ENCODE peak calls at places on chromosome 12, in eight cellular contexts. D, V, H, J, N, P, K and L are unnamed samples.

GRCh38 chr12:13103391-13104033 is at the start of gene GSG1:
- DNase-seq in P (no peak), J (peak), V (peak), H (no peak), K (no peak), D (no peak), N (no peak), L (no peak)

GRCh38 chr12:27905285-27906126 is 67.0 kb downstream of the PTHLH start:
- DNase-seq in K (no peak), H (no peak), V (no peak), P (no peak), N (peak), D (no peak), J (no peak), L (no peak)

GRCh38 chr12:16606201-16606849 is 363 bp upstream of the LMO3 start:
- DNase-seq in K (no peak), H (peak), J (no peak), D (no peak), V (no peak), N (peak), P (no peak), L (peak)

GRCh38 chr12:88237954-88238353 is 95.8 kb downstream of the TMTC3 start:
- DNase-seq in N (no peak), P (no peak), H (peak), V (no peak), K (no peak), J (no peak), D (no peak), L (no peak)

GRCh38 chr12:63276537-63277365 is 125.8 kb upstream of the AVPR1A start:
- DNase-seq in H (peak), V (peak), P (peak), N (peak), D (no peak), K (no peak), J (peak), L (peak)

GRCh38 chr12:75862692-75863471 is 168.7 kb downstream of the PHLDA1 start:
- DNase-seq in V (no peak), H (no peak), J (no peak), K (no peak), P (peak), N (no peak), D (no peak), L (no peak)

GRCh38 chr12:66662729-66663128 is 16.1 kb downstream of the GRIP1 start:
- DNase-seq in J (no peak), N (no peak), K (no peak), H (peak), D (no peak), V (no peak), P (peak), L (no peak)

GRCh38 chr12:16573652-16574077 is 32.3 kb downstream of the LMO3 start:
- DNase-seq in J (no peak), K (no peak), P (no peak), D (no peak), V (no peak), N (peak), H (no peak), L (no peak)

GRCh38 chr12:67366530-67367196 is 97.5 kb downstream of the CAND1 start:
- DNase-seq in K (no peak), V (no peak), H (no peak), P (peak), D (no peak), J (no peak), N (no peak), L (no peak)

GRCh38 chr12:46209165-46209564 is 59.7 kb downstream of the SLC38A1 start:
- DNase-seq in H (no peak), V (no peak), K (no peak), J (no peak), P (no peak), D (no peak), N (no peak), L (no peak)

GRCh38 chr12:57031228-57031670 is 14.9 kb upstream of the TAC3 start:
- DNase-seq in H (peak), D (no peak), P (no peak), K (no peak), V (no peak), N (no peak), J (peak), L (no peak)

GRCh38 chr12:109612975-109613502 is 39.4 kb downstream of the MVK start:
- DNase-seq in V (no peak), H (peak), N (no peak), J (no peak), D (no peak), K (no peak), P (peak), L (no peak)

GRCh38 chr12:3035815-3036702 is 41.1 kb upstream of the TSPAN9 start:
- DNase-seq in K (no peak), P (peak), H (no peak), N (no peak), J (no peak), D (no peak), V (no peak), L (no peak)

GRCh38 chr12:50246873-50247612 is 36.3 kb downstream of the LIMA1 start:
- DNase-seq in V (peak), N (no peak), H (peak), K (no peak), D (no peak), P (peak), J (peak), L (no peak)

GRCh38 chr12:57280234-57281062 is 29.5 kb upstream of the STAC3 start:
- DNase-seq in J (peak), P (peak), D (peak), N (peak), K (peak), H (peak), V (peak), L (no peak)

GRCh38 chr12:49014547-49014946 is 4.0 kb downstream of the PRKAG1 start:
- DNase-seq in N (no peak), P (no peak), V (no peak), D (no peak), J (no peak), K (no peak), H (peak), L (no peak)

GRCh38 chr12:128661216-128661550 is 162.6 kb downstream of the SLC15A4 start:
- DNase-seq in K (no peak), H (no peak), N (no peak), P (no peak), V (no peak), J (no peak), D (no peak), L (no peak)

GRCh38 chr12:68470664-68471328 is 138.6 kb upstream of the MDM1 start:
- DNase-seq in K (no peak), J (no peak), P (no peak), H (no peak), V (no peak), D (no peak), N (no peak), L (no peak)

GRCh38 chr12:119715268-119715620 is 47.3 kb downstream of the PRKAB1 start:
- DNase-seq in N (no peak), J (no peak), P (no peak), H (no peak), D (no peak), V (no peak), K (no peak), L (no peak)

GRCh38 chr12:21992823-21993222 is 51.6 kb upstream of the ABCC9 start:
- DNase-seq in K (no peak), P (no peak), V (no peak), H (peak), J (no peak), D (no peak), N (no peak), L (no peak)

GRCh38 chr12:57343703-57344378 is 87.0 kb downstream of the R3HDM2 start:
- DNase-seq in P (no peak), D (no peak), J (peak), K (no peak), H (no peak), N (no peak), V (no peak), L (no peak)

GRCh38 chr12:94570161-94570560 is 80.2 kb downstream of the TMCC3 start:
- DNase-seq in P (no peak), N (no peak), V (no peak), D (no peak), J (no peak), H (no peak), K (no peak), L (no peak)

GRCh38 chr12:81758421-81759214 is 532 bp downstream of the PPFIA2 start:
- DNase-seq in P (peak), N (peak), V (peak), K (no peak), D (no peak), J (peak), H (no peak), L (no peak)

GRCh38 chr12:87930033-87930432 is 99.2 kb downstream of the C12orf50 start:
- DNase-seq in J (no peak), H (no peak), P (peak), K (no peak), N (no peak), V (no peak), D (no peak), L (no peak)

GRCh38 chr12:47858511-47859266 is 39.0 kb upstream of the HDAC7 start:
- DNase-seq in V (no peak), N (peak), P (no peak), H (no peak), K (no peak), J (no peak), D (no peak), L (no peak)

GRCh38 chr12:92080390-92081285 is 65.0 kb downstream of the BTG1 start:
- DNase-seq in V (no peak), J (peak), P (peak), N (no peak), H (no peak), K (no peak), D (no peak), L (no peak)